ENCODE peak calls at places on chromosomes 16 and 17, in five cellular contexts. T, S, H, F and J are unnamed samples. For H3K4me1, the result is how much of the 10 kb centered on the place peaks cover.

GRCh38 chr16:84532855-84533486 is 28.5 kb upstream of the MEAK7 start:
- DNase-seq in T (no peak), S (peak), H (no peak), F (no peak), J (no peak)

GRCh38 chr17:78709688-78710290 is 72.3 kb downstream of the CYTH1 start:
- DNase-seq in T (no peak), S (no peak), H (no peak), F (no peak), J (no peak)

GRCh38 chr16:84813141-84813933 is 6.4 kb upstream of the CRISPLD2 start:
- DNase-seq in T (no peak), S (no peak), H (no peak), F (no peak), J (no peak)

GRCh38 chr16:74186589-74186988 is 110.0 kb upstream of the PSMD7 start:
- DNase-seq in T (no peak), S (no peak), H (no peak), F (no peak), J (no peak)

GRCh38 chr17:50487213-50488096 is 8.8 kb downstream of the RSAD1 start:
- DNase-seq in T (no peak), S (no peak), H (no peak), F (no peak), J (no peak)

GRCh38 chr17:75105269-75106080 is 4.3 kb upstream of the ARMC7 start:
- DNase-seq in T (no peak), S (peak), H (peak), F (peak), J (peak)

GRCh38 chr17:58273453-58274104 is 7.2 kb downstream of the MPO start:
- DNase-seq in T (no peak), S (no peak), H (no peak), F (no peak), J (no peak)

GRCh38 chr16:66355526-66355925 is 11.0 kb upstream of the CDH5 start:
- DNase-seq in T (no peak), S (no peak), H (no peak), F (no peak), J (no peak)

GRCh38 chr17:79545251-79546005 is 65.4 kb downstream of the RBFOX3 start:
- DNase-seq in T (no peak), S (no peak), H (no peak), F (no peak), J (peak)

GRCh38 chr16:10984509-10984908 is 40.1 kb downstream of the CLEC16A start:
- DNase-seq in T (no peak), S (no peak), H (no peak), F (no peak), J (no peak)

GRCh38 chr16:52469775-52470174 is 77.2 kb downstream of the TOX3 start:
- DNase-seq in T (no peak), S (no peak), H (no peak), F (peak), J (peak)

GRCh38 chr16:11893571-11893970 is 22.2 kb downstream of the GSPT1 start:
- DNase-seq in T (no peak), S (no peak), H (no peak), F (no peak), J (no peak)

GRCh38 chr16:85372627-85373372 is 240.3 kb upstream of the GSE1 start:
- DNase-seq in T (no peak), S (no peak), H (no peak), F (peak), J (no peak)

GRCh38 chr17:4209611-4210010 is 54.2 kb downstream of the ANKFY1 start:
- DNase-seq in T (no peak), S (no peak), H (no peak), F (no peak), J (no peak)

GRCh38 chr17:50696365-50696879 is 11.3 kb downstream of the ANKRD40 start:
- DNase-seq in T (no peak), S (no peak), H (no peak), F (no peak), J (no peak)

GRCh38 chr17:58332720-58333395 is 4.3 kb upstream of the TSPOAP1 start:
- DNase-seq in T (no peak), S (no peak), H (no peak), F (no peak), J (no peak)

GRCh38 chr17:61009619-61010018 is 332.0 kb downstream of the BCAS3 start:
- DNase-seq in T (no peak), S (no peak), H (no peak), F (no peak), J (peak)

GRCh38 chr16:22671301-22672076 is 142.5 kb upstream of the HS3ST2 start:
- DNase-seq in T (peak), S (no peak), H (no peak), F (no peak), J (no peak)

GRCh38 chr17:53722407-53722806 is 100.3 kb upstream of the KIF2B start:
- DNase-seq in T (no peak), S (no peak), H (no peak), F (no peak), J (peak)

GRCh38 chr16:85600078-85600477 is 13.0 kb upstream of the GSE1 start:
- DNase-seq in T (no peak), S (no peak), H (no peak), F (no peak), J (no peak)

GRCh38 chr16:19001788-19002187 is 18.1 kb downstream of the TMC7 start:
- DNase-seq in T (no peak), S (no peak), H (no peak), F (no peak), J (no peak)

GRCh38 chr16:5393070-5393469 is 295.5 kb upstream of the EEF2KMT start:
- DNase-seq in T (no peak), S (no peak), H (no peak), F (no peak), J (no peak)

GRCh38 chr16:75025766-75026165 is 26.9 kb downstream of the ZNRF1 start:
- DNase-seq in T (peak), S (no peak), H (no peak), F (no peak), J (no peak)

GRCh38 chr16:49023095-49023494 is 258.5 kb downstream of the CBLN1 start:
- DNase-seq in T (peak), S (no peak), H (no peak), F (no peak), J (no peak)

GRCh38 chr17:72110231-72110952 is 10.4 kb upstream of the SOX9 start:
- DNase-seq in T (no peak), S (peak), H (no peak), F (no peak), J (no peak)

GRCh38 chr17:44829558-44830358 is at the start of gene GJC1:
- DNase-seq in T (no peak), S (peak), H (peak), F (no peak), J (peak)

GRCh38 chr16:53821957-53822625 is 118.1 kb downstream of the FTO start:
- DNase-seq in T (no peak), S (no peak), H (no peak), F (peak), J (peak)

GRCh38 chr17:45628019-45628418 is 137.5 kb upstream of the PLEKHM1 start:
- DNase-seq in T (no peak), S (no peak), H (no peak), F (no peak), J (no peak)

GRCh38 chr16:58201163-58201562 is 3.3 kb upstream of the CSNK2A2 start:
- DNase-seq in T (no peak), S (no peak), H (no peak), F (no peak), J (no peak)

GRCh38 chr17:81556175-81556691 is 4.1 kb upstream of the FAAP100 start:
- DNase-seq in T (no peak), S (no peak), H (no peak), F (peak), J (no peak)

GRCh38 chr17:81558941-81559806 is 7.0 kb upstream of the FAAP100 start:
- DNase-seq in T (no peak), S (peak), H (no peak), F (no peak), J (no peak)

GRCh38 chr17:81558115-81558468 is 5.9 kb upstream of the FAAP100 start:
- DNase-seq in T (no peak), S (no peak), H (no peak), F (no peak), J (no peak)

GRCh38 chr17:81556863-81557262 is 4.7 kb upstream of the FAAP100 start:
- DNase-seq in T (no peak), S (no peak), H (peak), F (no peak), J (no peak)

DNA sequence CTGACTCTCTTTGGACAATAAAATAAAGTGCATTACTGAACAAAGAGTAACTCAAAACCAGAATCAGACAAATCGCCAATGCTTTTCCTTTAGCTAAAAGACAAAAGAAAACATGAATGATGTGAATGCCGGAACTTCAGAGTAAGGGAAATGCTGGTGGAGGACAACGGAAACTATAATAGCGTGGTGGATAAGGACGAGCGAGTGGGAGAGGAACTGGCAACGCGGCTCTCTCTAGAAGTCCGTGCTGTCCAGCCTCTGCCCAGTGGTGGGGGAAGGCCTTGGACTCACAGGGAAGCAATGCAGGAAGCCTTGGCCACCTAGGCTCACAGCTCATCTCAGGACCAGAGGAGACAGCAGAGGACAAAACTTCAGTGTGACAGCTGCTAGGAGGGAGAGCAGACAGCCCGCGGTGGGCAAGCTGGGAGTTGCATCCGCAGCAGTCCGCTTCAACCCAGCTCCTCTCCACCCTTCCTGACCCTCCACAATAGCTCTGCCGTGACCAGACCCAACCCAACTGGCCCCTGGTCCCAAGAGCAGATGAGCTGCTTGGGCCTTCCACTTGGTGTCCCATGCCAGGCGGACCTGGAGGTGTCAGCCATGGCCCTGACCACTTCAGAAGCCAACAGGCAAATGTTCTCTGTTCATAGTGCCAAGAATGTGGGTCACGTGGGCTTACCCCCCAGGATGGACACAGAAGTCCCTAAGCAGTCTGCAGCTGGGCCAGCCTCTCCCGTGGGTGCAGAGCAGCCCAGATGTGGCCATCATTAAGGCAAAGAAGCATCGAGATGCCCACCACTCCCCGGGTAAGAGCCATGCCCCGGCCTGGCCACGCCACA is 5.3 kb upstream of the FAAP100 start:
- DNase-seq in T (no peak), S (no peak), H (no peak), F (no peak), J (no peak)
- H3K4me1 ChIP-seq in T (under half), S (under half), H (under half), F (under half), J (under half)

DNA sequence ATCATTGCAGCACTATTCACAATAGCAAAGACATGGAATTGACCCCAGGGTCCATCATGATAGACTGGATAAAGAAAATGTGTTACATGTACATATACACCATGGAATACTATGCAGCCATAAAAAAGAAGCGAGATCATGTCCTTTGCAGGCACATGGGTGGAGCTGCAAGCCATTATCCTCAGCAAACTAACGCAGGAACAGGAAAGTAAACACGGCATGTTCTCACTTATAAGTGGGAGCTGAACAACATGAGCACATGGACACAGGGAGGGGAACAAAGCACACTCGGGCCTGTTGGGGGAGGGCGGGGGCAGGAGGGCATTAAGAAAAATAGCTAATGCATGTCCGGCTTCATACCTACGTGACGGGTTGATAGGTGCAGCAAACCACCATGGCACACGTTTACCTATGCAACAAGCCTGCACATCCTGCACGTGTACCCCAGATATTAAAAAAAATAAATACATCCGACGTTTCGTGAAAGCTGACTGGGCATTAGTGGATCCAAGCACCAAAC is 28.9 kb downstream of the ZNF778 start:
- DNase-seq in T (no peak), S (no peak), H (no peak), F (peak), J (no peak)
- H3K4me3 ChIP-seq in T (peak), S (peak), H (peak), F (peak), J (peak)

GRCh38 chr16:89656435-89657121 is 930 bp downstream of the CHMP1A start:
- DNase-seq in T (no peak), S (no peak), H (no peak), F (no peak), J (no peak)
- H3K27ac ChIP-seq in T (peak), S (peak), H (peak), F (peak), J (no peak)

DNA sequence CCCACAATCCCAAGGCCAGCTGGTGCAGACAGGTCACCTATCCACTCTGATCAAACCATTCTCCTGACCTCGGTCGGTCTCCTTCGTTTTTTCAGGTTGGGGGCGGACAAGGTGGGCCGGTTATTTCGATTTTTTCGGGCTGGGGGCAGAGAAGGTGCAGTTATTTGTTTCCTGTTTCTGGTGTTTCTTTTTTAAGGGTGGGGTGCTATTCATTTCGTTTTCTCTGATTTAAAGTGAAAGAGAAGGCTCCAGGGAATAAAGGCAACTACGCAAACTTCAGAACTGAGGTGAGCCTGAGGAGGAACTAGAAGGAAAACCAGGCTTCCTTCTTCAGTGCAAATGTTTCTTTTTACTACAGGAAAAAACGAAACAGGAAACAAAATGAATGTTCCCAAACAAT is 64.8 kb downstream of the ANKRD11 start:
- DNase-seq in T (no peak), S (no peak), H (no peak), F (no peak), J (no peak)
- H3K4me1 ChIP-seq in T (under half), S (under half), H (under half), F (half or more), J (under half)

GRCh38 chr17:7295230-7296180 is 1.1 kb upstream of the YBX2 start:
- DNase-seq in T (no peak), S (no peak), H (no peak), F (no peak), J (no peak)
- H3K4me3 ChIP-seq in T (no peak), S (peak), H (no peak), F (no peak), J (no peak)

GRCh38 chr16:73060216-73060615 is 12.3 kb upstream of the ZFHX3 start:
- DNase-seq in T (no peak), S (no peak), H (no peak), F (no peak), J (no peak)

GRCh38 chr16:73060948-73061495 is 13.1 kb upstream of the ZFHX3 start:
- DNase-seq in T (no peak), S (no peak), H (no peak), F (no peak), J (no peak)

GRCh38 chr16:73058616-73059409 is 10.9 kb upstream of the ZFHX3 start:
- DNase-seq in T (peak), S (peak), H (no peak), F (no peak), J (peak)

GRCh38 chr16:73058221-73058615 is 10.3 kb upstream of the ZFHX3 start:
- DNase-seq in T (peak), S (no peak), H (peak), F (no peak), J (peak)

GRCh38 chr16:73059779-73060178 is 11.9 kb upstream of the ZFHX3 start:
- DNase-seq in T (no peak), S (no peak), H (no peak), F (no peak), J (no peak)
- H3K27ac ChIP-seq in T (no peak), S (no peak), H (peak), F (no peak), J (no peak)